ENCODE peak calls at places on chromosomes 5 and 9, in six cellular contexts. F is sigmoid colon, D is prostate gland, C is GM12878, X is spleen, E is GM23338. V is an unnamed sample.

GRCh38 chr9:35828716-35829083 is at the start of gene FAM221B:
- DNase-seq in D (no peak), F (no peak), C (no peak), E (peak; percentile 93), X (peak; percentile 89), V (peak; percentile 48)

GRCh38 chr5:124410539-124410938 is 335.9 kb downstream of the ZNF608 start:
- DNase-seq in X (no peak), E (no peak), F (no peak), C (peak; percentile 31), D (no peak), V (no peak)

GRCh38 chr5:61637566-61637965 is 305.5 kb downstream of the ZSWIM6 start:
- DNase-seq in D (no peak), E (peak; percentile 33), F (no peak), X (no peak), C (no peak), V (no peak)

GRCh38 chr9:105216440-105217178 is 27.8 kb upstream of the SLC44A1 start:
- DNase-seq in D (no peak), C (no peak), E (no peak), X (no peak), F (no peak), V (peak; percentile 54)

GRCh38 chr9:137276757-137277328 is 683 bp upstream of the TOR4A start:
- DNase-seq in E (peak; percentile 79), D (no peak), F (peak; percentile 91), C (no peak), X (peak; percentile 83), V (peak; percentile 79)

GRCh38 chr5:23494558-23494957 is 12.9 kb upstream of the PRDM9 start:
- DNase-seq in C (no peak), D (no peak), F (no peak), X (no peak), E (no peak), V (no peak)

GRCh38 chr9:133677126-133678010 is 41.2 kb downstream of the DBH start:
- DNase-seq in D (no peak), E (no peak), X (no peak), F (no peak), C (no peak), V (no peak)

GRCh38 chr5:59873113-59873512 is 20.4 kb downstream of the PDE4D start:
- DNase-seq in D (no peak), C (no peak), X (no peak), E (no peak), F (no peak), V (no peak)

GRCh38 chr5:83472508-83473343 is 1.2 kb downstream of the VCAN start:
- DNase-seq in D (no peak), C (no peak), X (peak; percentile 76), F (peak; percentile 83), E (peak; percentile 74), V (peak; percentile 16)

GRCh38 chr5:756865-757345 is 27.6 kb downstream of the ZDHHC11B start:
- DNase-seq in X (no peak), C (no peak), D (no peak), F (peak; percentile 63), E (no peak), V (peak; percentile 49)

GRCh38 chr5:123455640-123456039 is 32.4 kb upstream of the CEP120 start:
- DNase-seq in F (no peak), E (no peak), C (no peak), D (no peak), X (no peak), V (no peak)

GRCh38 chr5:165497707-165498106 is 1992.3 kb downstream of the MAT2B start:
- DNase-seq in E (peak; percentile 84), C (no peak), F (no peak), X (no peak), D (no peak), V (no peak)

GRCh38 chr5:159106569-159107282 is 7.0 kb upstream of the EBF1 start:
- DNase-seq in F (peak; percentile 88), D (no peak), C (no peak), X (peak; percentile 93), E (peak; percentile 92), V (peak; percentile 74)

GRCh38 chr5:36301858-36302603 is at the start of gene RANBP3L:
- DNase-seq in C (no peak), F (no peak), D (peak; percentile 63), E (no peak), X (no peak), V (peak; percentile 12)

GRCh38 chr9:87792831-87793288 is 66.9 kb downstream of the CTSL start:
- DNase-seq in F (peak; percentile 90), E (peak; percentile 42), C (peak; percentile 36), X (no peak), D (no peak), V (peak; percentile 50)

GRCh38 chr5:60196382-60197113 is 303.0 kb upstream of the PDE4D start:
- DNase-seq in D (peak; percentile 47), C (no peak), E (no peak), X (no peak), F (peak; percentile 78), V (no peak)

GRCh38 chr5:133818031-133818431 is 150.4 kb downstream of the C5orf15 start:
- DNase-seq in X (no peak), E (no peak), C (no peak), F (peak; percentile 78), D (peak; percentile 21), V (no peak)

GRCh38 chr5:92956886-92957285 is 624.1 kb downstream of the NR2F1-AS1 start:
- DNase-seq in X (no peak), C (no peak), E (no peak), D (no peak), F (no peak), V (no peak)

GRCh38 chr5:61618577-61618976 is 286.5 kb downstream of the ZSWIM6 start:
- DNase-seq in E (no peak), D (no peak), C (no peak), F (no peak), X (no peak), V (no peak)

GRCh38 chr9:4370501-4370900 is 70.6 kb upstream of the GLIS3 start:
- DNase-seq in X (no peak), F (no peak), D (no peak), C (no peak), E (no peak), V (no peak)

GRCh38 chr9:93671030-93671358 is 94.6 kb downstream of the PHF2 start:
- DNase-seq in E (no peak), D (no peak), X (peak; percentile 32), F (no peak), C (no peak), V (no peak)

GRCh38 chr5:10288600-10289213 is 19.0 kb downstream of the CMBL start:
- DNase-seq in F (no peak), X (peak; percentile 85), E (no peak), C (no peak), D (peak; percentile 71), V (peak; percentile 95)

GRCh38 chr5:10289991-10290390 is 17.7 kb downstream of the CMBL start:
- DNase-seq in E (no peak), C (no peak), F (no peak), D (no peak), X (peak; percentile 38), V (no peak)

GRCh38 chr5:10286552-10287227 is 21.0 kb downstream of the CMBL start:
- DNase-seq in D (no peak), F (peak; percentile 76), E (no peak), X (no peak), C (no peak), V (no peak)

GRCh38 chr5:10291736-10292135 is 16.0 kb downstream of the CMBL start:
- DNase-seq in C (no peak), F (no peak), E (no peak), X (peak; percentile 4), D (no peak), V (no peak)

GRCh38 chr5:10289353-10289752 is 18.3 kb downstream of the CMBL start:
- DNase-seq in E (no peak), X (no peak), C (no peak), F (no peak), D (peak; percentile 13), V (peak; percentile 78)
- TF ChIP-seq CTCF in E (no peak), X (no peak), C (no peak), F (no peak), D (no peak), V (peak; percentile 18)

GRCh38 chr5:138488481-138488945 is 23.2 kb downstream of the EGR1 start:
- DNase-seq in D (no peak), C (no peak), F (no peak), E (no peak), X (no peak), V (no peak)

GRCh38 chr5:138490648-138491283 is 25.5 kb downstream of the EGR1 start:
- DNase-seq in D (no peak), C (no peak), E (no peak), F (no peak), X (no peak), V (no peak)

GRCh38 chr5:138491284-138491648 is 26.0 kb downstream of the EGR1 start:
- DNase-seq in C (no peak), X (no peak), F (no peak), D (peak; percentile 26), E (no peak), V (no peak)

GRCh38 chr5:138491669-138492551 is 26.6 kb downstream of the EGR1 start:
- DNase-seq in F (peak; percentile 97), D (peak; percentile 90), E (peak; percentile 90), C (peak; percentile 23), X (peak; percentile 97), V (peak; percentile 89)

DNA sequence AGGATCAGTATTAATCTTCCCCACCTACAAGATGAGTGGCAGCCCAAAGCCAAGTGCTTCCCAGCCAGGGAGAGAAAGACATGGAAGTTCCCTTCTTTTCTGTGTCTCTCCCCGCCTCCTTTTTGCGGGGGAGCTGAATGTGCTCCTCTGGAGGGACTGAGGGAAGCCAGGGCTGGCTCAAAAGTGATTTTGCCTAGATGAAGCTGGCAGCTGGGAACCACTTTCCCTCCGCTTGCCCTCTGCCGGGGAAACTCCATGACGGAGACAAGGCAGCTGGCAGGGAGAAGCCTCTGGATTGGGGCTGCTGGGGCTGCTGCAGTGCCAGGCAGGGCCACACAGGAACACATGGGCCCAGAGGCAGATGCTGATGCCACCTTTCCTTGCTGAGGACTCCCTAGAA is 24.4 kb downstream of the EGR1 start:
- DNase-seq in C (no peak), E (no peak), D (no peak), F (no peak), X (no peak), V (no peak)
- TF ChIP-seq POLR2AphosphoS5 in C (no peak), E (no peak), D (no peak), F (no peak), X (no peak), V (no peak)

GRCh38 chr5:96197359-96197758 is 235.7 kb downstream of the PCSK1 start:
- DNase-seq in C (no peak), D (no peak), E (no peak), F (no peak), X (no peak), V (no peak)

GRCh38 chr5:96195053-96195452 is 233.4 kb upstream of the ELL2 start:
- DNase-seq in X (no peak), C (no peak), F (no peak), D (no peak), E (no peak), V (no peak)

GRCh38 chr5:96196890-96197289 is 235.2 kb upstream of the ELL2 start:
- DNase-seq in D (no peak), E (no peak), X (no peak), F (no peak), C (no peak), V (no peak)

GRCh38 chr5:96194597-96194996 is 232.9 kb upstream of the ELL2 start:
- DNase-seq in C (no peak), E (no peak), D (no peak), F (no peak), X (no peak), V (no peak)

GRCh38 chr5:96196407-96196806 is 234.8 kb upstream of the ELL2 start:
- DNase-seq in X (no peak), D (no peak), F (no peak), C (no peak), E (no peak), V (no peak)
- TF ChIP-seq CTCF in X (no peak), D (no peak), F (no peak), C (no peak), E (no peak), V (no peak)

GRCh38 chr5:181044662-181045305 is 4.7 kb downstream of the BTNL9 start:
- DNase-seq in C (no peak), D (no peak), E (no peak), X (peak; percentile 38), F (no peak), V (no peak)
- TF ChIP-seq POLR2AphosphoS5 in C (no peak), D (no peak), E (no peak), X (peak; percentile 42), F (no peak), V (no peak)